ENCODE peak calls at places on chromosomes 13 and 19, in nine cellular contexts. F, M, I, O, V, W, U, C and L are unnamed samples. For H3K4me1, the result is how much of the 10 kb centered on the place peaks cover.

GRCh38 chr13:46554971-46555370 is 2.0 kb downstream of the LRCH1 start:
- DNase-seq in M (peak), F (no peak), O (no peak), V (no peak), U (no peak), W (no peak), C (no peak), I (no peak), L (no peak)

GRCh38 chr13:64746845-64747244 is 2483.3 kb downstream of the PCDH9 start:
- DNase-seq in C (no peak), V (no peak), W (no peak), U (no peak), F (no peak), I (no peak), O (no peak), M (no peak), L (no peak)

GRCh38 chr19:57210381-57210780 is 19.1 kb downstream of the ZNF264 start:
- DNase-seq in I (no peak), M (no peak), F (no peak), C (no peak), W (no peak), O (no peak), V (no peak), U (no peak), L (no peak)

GRCh38 chr13:59880468-59880867 is 283.3 kb downstream of the DIAPH3 start:
- DNase-seq in W (no peak), M (peak), V (no peak), C (peak), I (no peak), U (no peak), O (no peak), F (no peak), L (no peak)

GRCh38 chr13:98504371-98504963 is 72.4 kb downstream of the STK24 start:
- DNase-seq in I (no peak), F (no peak), V (no peak), O (peak), U (no peak), C (no peak), M (no peak), W (no peak), L (no peak)

GRCh38 chr19:50362030-50362412 is 3.4 kb downstream of the NAPSA start:
- DNase-seq in U (no peak), W (no peak), I (no peak), O (no peak), C (no peak), F (no peak), V (no peak), M (no peak), L (no peak)

GRCh38 chr19:28793391-28794168 is 419.4 kb downstream of the UQCRFS1 start:
- DNase-seq in W (peak), V (no peak), M (no peak), O (no peak), C (no peak), U (no peak), F (no peak), I (no peak), L (no peak)

GRCh38 chr19:41691268-41691970 is 3.3 kb upstream of the CEACAM7 start:
- DNase-seq in M (no peak), C (peak), U (peak), O (peak), F (no peak), I (peak), V (no peak), W (no peak), L (no peak)

GRCh38 chr13:28730762-28731161 is 12.0 kb upstream of the SLC46A3 start:
- DNase-seq in F (no peak), U (no peak), W (no peak), V (no peak), O (no peak), M (no peak), C (no peak), I (no peak), L (no peak)

GRCh38 chr19:3748965-3749364 is 12.5 kb downstream of the APBA3 start:
- DNase-seq in M (no peak), V (no peak), U (no peak), I (no peak), F (no peak), C (no peak), O (no peak), W (no peak), L (no peak)

GRCh38 chr19:48999481-49000325 is 6.0 kb downstream of the RUVBL2 start:
- DNase-seq in F (peak), W (peak), O (peak), M (peak), U (peak), V (no peak), I (peak), C (peak), L (peak)

GRCh38 chr13:22012676-22013075 is 341.8 kb downstream of the FGF9 start:
- DNase-seq in U (no peak), I (no peak), M (no peak), W (no peak), O (no peak), C (no peak), V (no peak), F (no peak), L (no peak)

GRCh38 chr13:61531383-61532065 is 115.9 kb upstream of the PCDH20 start:
- DNase-seq in I (no peak), V (no peak), C (no peak), U (no peak), M (no peak), F (no peak), O (no peak), W (no peak), L (no peak)

GRCh38 chr13:71303144-71303543 is 563.9 kb downstream of the DACH1 start:
- DNase-seq in M (no peak), U (no peak), I (no peak), W (no peak), C (peak), O (no peak), V (no peak), F (no peak), L (no peak)

GRCh38 chr19:49592486-49593232 is 1.7 kb downstream of the PRR12 start:
- DNase-seq in V (no peak), O (no peak), F (no peak), I (peak), U (peak), W (no peak), C (peak), M (no peak), L (peak)

GRCh38 chr13:27472441-27472840 is 22.1 kb upstream of the MTIF3 start:
- DNase-seq in W (no peak), V (no peak), C (no peak), M (no peak), U (no peak), F (peak), I (no peak), O (no peak), L (no peak)

GRCh38 chr13:33349314-33349995 is 63.9 kb upstream of the STARD13 start:
- DNase-seq in C (no peak), O (peak), U (no peak), V (peak), W (peak), M (no peak), I (peak), F (peak), L (peak)

GRCh38 chr13:47945738-47946137 is 55.3 kb downstream of the SUCLA2 start:
- DNase-seq in F (peak), I (no peak), W (no peak), C (peak), O (no peak), U (no peak), M (peak), V (no peak), L (no peak)

GRCh38 chr13:83009987-83010386 is 872.3 kb downstream of the SLITRK1 start:
- DNase-seq in O (no peak), U (no peak), M (no peak), F (no peak), V (no peak), C (no peak), I (no peak), W (no peak), L (no peak)

GRCh38 chr13:26497991-26498423 is 59.5 kb upstream of the WASF3 start:
- DNase-seq in F (no peak), O (no peak), C (peak), M (peak), V (no peak), W (no peak), I (no peak), U (no peak), L (no peak)

GRCh38 chr19:1705367-1705766 is 47.9 kb upstream of the ONECUT3 start:
- DNase-seq in O (no peak), V (no peak), F (no peak), U (no peak), W (no peak), C (no peak), I (no peak), M (no peak), L (no peak)

GRCh38 chr19:8643860-8644653 is 13.6 kb downstream of the NFILZ start:
- DNase-seq in V (no peak), I (no peak), O (no peak), U (no peak), W (no peak), C (no peak), F (no peak), M (no peak), L (no peak)

GRCh38 chr13:39408512-39408911 is 194.5 kb downstream of the LHFPL6 start:
- DNase-seq in U (no peak), M (no peak), C (no peak), O (no peak), I (no peak), V (no peak), W (no peak), F (no peak), L (no peak)

GRCh38 chr13:21957833-21958232 is 287.0 kb downstream of the FGF9 start:
- DNase-seq in C (no peak), M (peak), U (no peak), W (no peak), I (no peak), O (no peak), F (no peak), V (no peak), L (no peak)

GRCh38 chr13:73741111-73741510 is 393.1 kb downstream of the KLF12 start:
- DNase-seq in M (no peak), W (no peak), U (no peak), F (no peak), V (no peak), I (no peak), C (peak), O (no peak), L (no peak)

GRCh38 chr13:74850893-74851292 is 631.1 kb downstream of the TBC1D4 start:
- DNase-seq in F (no peak), V (no peak), I (no peak), M (no peak), W (no peak), U (no peak), O (no peak), C (no peak), L (no peak)

GRCh38 chr13:84137292-84137691 is 255.0 kb upstream of the SLITRK1 start:
- DNase-seq in O (no peak), U (no peak), M (no peak), I (no peak), V (no peak), F (peak), W (no peak), C (peak), L (no peak)

GRCh38 chr19:36032251-36033104 is at the start of gene CLIP3:
- DNase-seq in V (peak), U (no peak), F (peak), W (peak), M (peak), O (peak), C (peak), I (peak), L (no peak)

GRCh38 chr19:33286899-33287298 is 15.4 kb downstream of the CEBPA start:
- DNase-seq in M (no peak), W (no peak), C (no peak), I (no peak), F (no peak), V (no peak), U (no peak), O (no peak), L (no peak)

GRCh38 chr19:35034005-35034502 is 3.8 kb downstream of the SCN1B start:
- DNase-seq in O (no peak), W (no peak), F (no peak), V (no peak), C (no peak), U (no peak), I (no peak), M (no peak), L (no peak)

GRCh38 chr19:4337906-4338440 is 654 bp downstream of the STAP2 start:
- DNase-seq in F (peak), V (no peak), U (no peak), C (peak), I (peak), W (no peak), O (no peak), M (no peak), L (peak)

GRCh38 chr13:30172593-30173300 is 134.6 kb downstream of the KATNAL1 start:
- DNase-seq in W (no peak), O (no peak), I (no peak), U (no peak), F (no peak), V (no peak), M (no peak), C (no peak), L (no peak)

GRCh38 chr13:47890146-47890814 is 110.8 kb downstream of the SUCLA2 start:
- DNase-seq in I (no peak), M (no peak), W (no peak), V (no peak), U (no peak), F (no peak), O (no peak), C (peak), L (no peak)

GRCh38 chr13:28657784-28658538 is 969 bp upstream of the POMP start:
- DNase-seq in I (no peak), U (no peak), C (peak), M (peak), F (no peak), V (no peak), W (no peak), O (no peak), L (no peak)

GRCh38 chr19:38395381-38396127 is 7.1 kb downstream of the SPRED3 start:
- DNase-seq in M (no peak), I (no peak), W (no peak), C (no peak), V (no peak), F (no peak), U (no peak), O (no peak), L (no peak)

GRCh38 chr13:74136089-74136658 is 2.0 kb upstream of the KLF12 start:
- DNase-seq in I (peak), O (no peak), C (peak), V (peak), W (peak), F (peak), M (peak), U (no peak), L (peak)

GRCh38 chr19:38653028-38653571 is 5.7 kb downstream of the ACTN4 start:
- DNase-seq in O (peak), W (peak), U (no peak), M (peak), I (peak), C (peak), V (no peak), F (peak), L (peak)

GRCh38 chr19:44725251-44725650 is 23.3 kb upstream of the BCL3 start:
- DNase-seq in I (peak), O (peak), U (peak), F (peak), M (no peak), V (no peak), W (no peak), C (no peak), L (peak)

GRCh38 chr19:44723952-44724319 is 24.6 kb upstream of the BCL3 start:
- DNase-seq in V (peak), W (peak), M (peak), U (peak), O (peak), I (peak), C (peak), F (peak), L (peak)

GRCh38 chr19:44726465-44726864 is 22.0 kb upstream of the BCL3 start:
- DNase-seq in W (no peak), F (peak), I (peak), V (no peak), O (no peak), U (no peak), C (no peak), M (no peak), L (no peak)

GRCh38 chr19:44723299-44723951 is 24.5 kb downstream of the CEACAM16 start:
- DNase-seq in W (no peak), I (no peak), F (no peak), V (no peak), C (no peak), O (no peak), M (no peak), U (no peak), L (no peak)

DNA sequence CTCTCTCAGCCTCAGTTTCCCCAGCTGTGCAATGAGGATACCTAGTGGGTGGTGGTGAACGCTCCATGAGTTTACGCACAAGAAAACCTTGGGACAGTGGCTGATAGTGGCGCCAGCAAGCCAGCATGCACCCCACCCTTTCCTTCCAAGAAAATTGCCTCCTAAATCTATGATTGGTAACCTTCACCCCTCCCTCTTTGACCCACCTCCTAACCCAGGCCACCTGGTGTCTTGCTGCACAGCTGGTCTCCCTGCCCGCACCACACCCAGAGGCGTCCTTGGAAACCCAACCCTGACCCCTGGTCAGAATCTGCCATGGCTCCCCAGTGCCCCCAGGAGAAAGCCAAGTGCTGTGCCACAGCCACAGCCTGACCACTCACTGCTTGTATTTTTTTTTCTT is 22.8 kb upstream of the BCL3 start:
- DNase-seq in V (no peak), U (peak), O (peak), I (peak), F (no peak), W (no peak), M (no peak), C (no peak), L (peak)
- H3K4me1 ChIP-seq in V (under half), U (half or more), O (under half), I (under half), F (under half), W (under half), M (under half), C (under half), L (under half)

DNA sequence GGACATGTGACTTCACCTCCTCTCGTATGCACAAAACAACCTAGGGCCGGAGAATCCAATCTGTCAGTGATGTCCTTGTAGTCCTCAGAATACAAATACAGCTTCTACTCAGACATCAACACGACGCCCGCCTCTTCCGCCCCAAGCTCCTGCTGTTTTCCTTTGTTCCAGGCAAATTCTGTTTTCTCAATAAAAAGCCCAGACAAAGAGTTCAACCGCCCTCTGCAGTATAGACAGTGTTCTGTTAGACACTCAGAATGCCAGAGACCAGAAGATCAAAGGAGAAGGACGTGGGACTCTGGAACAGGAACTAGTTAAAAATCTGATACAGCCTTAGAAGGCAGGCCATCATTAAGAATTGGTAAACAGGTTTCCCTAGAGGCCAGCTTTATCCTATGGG is 42.0 kb upstream of the GGACT start:
- DNase-seq in U (no peak), C (no peak), O (no peak), M (no peak), V (no peak), F (no peak), I (no peak), W (no peak), L (no peak)
- TF ChIP-seq CTCF in U (no peak), C (no peak), O (no peak), M (no peak), V (no peak), F (no peak), I (no peak), W (no peak), L (no peak)

GRCh38 chr19:47514151-47514868 is 553 bp downstream of the NAPA start:
- DNase-seq in U (no peak), O (no peak), C (no peak), W (no peak), V (no peak), F (no peak), M (no peak), I (peak), L (no peak)

GRCh38 chr19:47511681-47512080 is 3.2 kb downstream of the NAPA start:
- DNase-seq in W (no peak), O (peak), M (peak), C (peak), V (no peak), F (no peak), I (no peak), U (no peak), L (no peak)

GRCh38 chr19:47512183-47512947 is 2.5 kb downstream of the NAPA start:
- DNase-seq in O (peak), I (peak), C (peak), U (no peak), W (peak), F (peak), V (peak), M (peak), L (peak)

GRCh38 chr19:47511128-47511517 is 3.7 kb downstream of the NAPA start:
- DNase-seq in O (peak), I (no peak), C (peak), F (no peak), U (no peak), M (no peak), W (peak), V (peak), L (no peak)

GRCh38 chr19:47512948-47513319 is 1.9 kb downstream of the NAPA start:
- DNase-seq in O (no peak), M (no peak), V (no peak), W (no peak), C (no peak), U (no peak), F (no peak), I (no peak), L (no peak)
- H3K4me1 ChIP-seq in O (half or more), M (under half), V (under half), W (half or more), C (under half), U (under half), F (under half), I (under half), L (under half)

GRCh38 chr13:93328943-93329342 is 102.3 kb downstream of the GPC6 start:
- DNase-seq in U (no peak), O (no peak), C (no peak), F (no peak), V (no peak), W (no peak), I (no peak), M (peak), L (no peak)
- TF ChIP-seq CTCF in U (no peak), O (no peak), C (no peak), F (no peak), V (no peak), W (no peak), I (no peak), M (no peak), L (no peak)

GRCh38 chr19:17843908-17844490 is 3.8 kb downstream of the JAK3 start:
- DNase-seq in I (no peak), W (no peak), F (no peak), O (no peak), U (no peak), M (no peak), C (no peak), V (no peak), L (no peak)
- H3K4me1 ChIP-seq in I (under half), W (under half), F (under half), O (under half), U (under half), M (under half), C (under half), V (under half), L (under half)

GRCh38 chr19:16034180-16034579 is 42.1 kb upstream of the TPM4 start:
- DNase-seq in C (no peak), O (no peak), W (peak), V (no peak), M (no peak), I (no peak), F (peak), U (no peak), L (no peak)

GRCh38 chr19:16034958-16035560 is 41.2 kb upstream of the TPM4 start:
- DNase-seq in I (no peak), V (no peak), F (peak), U (no peak), O (no peak), M (no peak), W (no peak), C (no peak), L (no peak)

GRCh38 chr19:16032509-16033135 is 43.7 kb upstream of the TPM4 start:
- DNase-seq in I (no peak), O (no peak), W (peak), V (no peak), F (peak), C (no peak), U (no peak), M (no peak), L (no peak)

GRCh38 chr19:16033136-16033530 is 43.2 kb upstream of the TPM4 start:
- DNase-seq in O (no peak), W (peak), V (no peak), M (no peak), F (peak), C (no peak), I (no peak), U (no peak), L (no peak)

DNA sequence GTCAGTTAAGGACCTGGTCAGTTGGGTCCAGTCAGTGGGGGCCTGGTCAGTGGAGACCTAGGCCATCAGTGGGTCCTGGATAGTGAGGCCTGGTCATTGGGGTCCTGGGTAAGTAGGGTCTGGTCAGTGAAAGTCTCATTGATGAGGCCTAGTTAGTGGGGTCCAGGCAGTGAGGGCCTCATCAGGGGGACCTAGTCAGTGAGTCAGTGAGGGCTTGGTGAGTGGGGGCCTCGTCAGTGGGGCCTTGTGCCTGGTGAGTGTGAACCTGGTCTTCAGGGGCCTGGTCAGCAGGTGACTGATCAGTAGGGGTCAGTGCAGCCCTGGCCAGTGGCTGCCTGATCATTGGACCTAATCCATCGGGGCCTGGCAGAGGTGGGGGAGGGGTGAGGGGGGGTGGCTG is 42.6 kb upstream of the TPM4 start:
- DNase-seq in F (no peak), V (no peak), I (no peak), U (no peak), W (peak), M (no peak), O (no peak), C (no peak), L (no peak)
- TF ChIP-seq CTCF in F (no peak), V (no peak), I (no peak), U (no peak), W (no peak), M (no peak), O (no peak), C (no peak), L (no peak)

GRCh38 chr19:10894911-10895213 is 23.5 kb downstream of the CARM1 start:
- DNase-seq in W (no peak), F (no peak), V (no peak), I (no peak), C (no peak), O (no peak), U (no peak), M (no peak), L (no peak)
- H3K4me1 ChIP-seq in W (under half), F (under half), V (under half), I (under half), C (under half), O (under half), U (under half), M (under half), L (under half)